ENCODE peak calls at places on chromosomes 5 and 9, in four cellular contexts. P is suprapubic skin, Q is stomach, V is sigmoid colon. S is an unnamed sample.

GRCh38 chr5:135241536-135241935 is 157.5 kb downstream of the MACROH2A1 start:
- DNase-seq in P (peak; percentile 11), Q (no peak), V (no peak), S (peak; percentile 2)

GRCh38 chr9:72977670-72978069 is 24.8 kb upstream of the ALDH1A1 start:
- DNase-seq in P (no peak), Q (no peak), V (no peak), S (no peak)

GRCh38 chr5:172114875-172115422 is 73.1 kb downstream of the STK10 start:
- DNase-seq in P (no peak), Q (peak; percentile 43), V (no peak), S (peak; percentile 27)

GRCh38 chr5:38796000-38796738 is 49.6 kb upstream of the OSMR start:
- DNase-seq in P (peak; percentile 87), Q (no peak), V (peak; percentile 92), S (peak; percentile 45)

GRCh38 chr5:96530901-96531300 is 97.9 kb upstream of the PCSK1 start:
- DNase-seq in P (no peak), Q (no peak), V (no peak), S (no peak)

GRCh38 chr5:100406640-100407039 is 128.5 kb upstream of the FAM174A start:
- DNase-seq in P (no peak), Q (no peak), V (no peak), S (no peak)

GRCh38 chr9:88870627-88871026 is 120.6 kb upstream of the S1PR3 start:
- DNase-seq in P (no peak), Q (no peak), V (no peak), S (no peak)

GRCh38 chr5:37875051-37875787 is 35.4 kb upstream of the GDNF start:
- DNase-seq in P (no peak), Q (no peak), V (no peak), S (no peak)

GRCh38 chr5:78447775-78448424 is 87.5 kb downstream of the SCAMP1 start:
- DNase-seq in P (no peak), Q (no peak), V (no peak), S (no peak)

GRCh38 chr9:4662108-4662988 is at the start of gene PLPP6:
- DNase-seq in P (peak; percentile 92), Q (peak; percentile 93), V (peak; percentile 93), S (peak; percentile 86)

GRCh38 chr9:99129091-99129490 is 24.2 kb downstream of the TGFBR1 start:
- DNase-seq in P (no peak), Q (no peak), V (no peak), S (no peak)

GRCh38 chr5:124956471-124957029 is 210.1 kb upstream of the ZNF608 start:
- DNase-seq in P (no peak), Q (no peak), V (no peak), S (no peak)

GRCh38 chr9:121686930-121687541 is 35.6 kb downstream of the DAB2IP start:
- DNase-seq in P (no peak), Q (peak; percentile 87), V (peak; percentile 91), S (peak; percentile 88)

GRCh38 chr5:132501961-132502931 is 11.7 kb upstream of the IRF1 start:
- DNase-seq in P (no peak), Q (peak; percentile 65), V (no peak), S (peak; percentile 13)

GRCh38 chr9:116572095-116572748 is 114.9 kb upstream of the TRIM32 start:
- DNase-seq in P (peak; percentile 86), Q (peak; percentile 93), V (peak; percentile 94), S (peak; percentile 94)

GRCh38 chr5:169542811-169543210 is 40.8 kb upstream of the SPDL1 start:
- DNase-seq in P (no peak), Q (no peak), V (no peak), S (no peak)

GRCh38 chr5:527646-528591 is 3.7 kb upstream of the SLC9A3 start:
- DNase-seq in P (no peak), Q (no peak), V (no peak), S (no peak)

GRCh38 chr5:62812653-62813329 is 234.2 kb downstream of the LRRC70 start:
- DNase-seq in P (no peak), Q (no peak), V (no peak), S (no peak)

GRCh38 chr5:163880307-163880706 is 374.9 kb downstream of the MAT2B start:
- DNase-seq in P (no peak), Q (no peak), V (no peak), S (no peak)

GRCh38 chr9:4365055-4365454 is 65.2 kb upstream of the GLIS3 start:
- DNase-seq in P (no peak), Q (no peak), V (no peak), S (no peak)

GRCh38 chr5:56908942-56909293 is 478 bp upstream of the SETD9 start:
- DNase-seq in P (no peak), Q (no peak), V (no peak), S (no peak)

DNA sequence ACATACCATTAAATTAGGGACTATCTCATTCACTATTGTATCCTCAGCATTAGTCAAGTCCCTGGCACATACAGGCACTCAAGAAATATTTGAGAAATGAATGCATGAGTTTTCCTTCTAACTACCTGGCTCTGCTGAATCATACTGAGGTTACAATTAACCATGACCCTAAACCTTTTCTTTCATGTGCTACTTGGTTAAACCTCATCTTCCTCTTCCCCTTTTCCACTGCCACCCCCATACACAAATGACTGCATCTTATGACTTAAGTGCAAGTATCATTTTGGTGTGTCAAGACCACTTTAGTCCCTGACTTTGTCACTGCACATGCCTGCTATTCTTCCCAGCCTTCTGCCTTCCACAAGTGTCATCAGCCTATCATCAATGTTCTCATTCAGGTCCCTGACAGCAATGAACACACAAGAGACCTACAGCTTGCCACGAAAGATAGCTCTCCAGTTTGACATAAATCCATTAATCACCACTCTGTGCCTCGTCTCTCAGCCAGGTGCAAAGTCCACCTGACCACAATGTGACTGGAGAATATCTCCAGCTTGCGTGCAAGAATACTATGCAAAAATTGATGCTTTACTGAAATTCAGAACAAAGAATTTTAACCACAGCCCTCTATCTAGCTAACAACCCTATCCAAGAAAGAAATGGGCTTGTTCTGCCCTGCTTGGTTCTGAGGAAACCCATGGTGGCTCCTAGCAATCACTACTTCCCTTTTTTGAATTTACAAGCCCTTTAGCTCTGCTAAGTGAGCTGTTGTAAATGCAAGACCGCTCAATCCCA is 74.5 kb downstream of the MAPKAP1 start:
- DNase-seq in P (no peak), Q (no peak), V (no peak), S (no peak)
- TF ChIP-seq EP300 in P (no peak), Q (no peak), V (no peak), S (no peak)

GRCh38 chr9:124257070-124257864 is 482 bp upstream of the NEK6 start:
- DNase-seq in P (no peak), Q (no peak), V (peak; percentile 62), S (no peak)
- TF ChIP-seq POLR2A in P (no peak), Q (no peak), V (no peak), S (no peak)

GRCh38 chr5:158875272-158875679 is 224.4 kb downstream of the EBF1 start:
- DNase-seq in P (no peak), Q (no peak), V (no peak), S (no peak)
- TF ChIP-seq EP300 in P (no peak), Q (no peak), V (no peak), S (no peak)

GRCh38 chr5:143635146-143635752 is 176.7 kb upstream of the HMHB1 start:
- DNase-seq in P (no peak), Q (peak; percentile 27), V (no peak), S (no peak)
- TF ChIP-seq POLR2A in P (no peak), Q (no peak), V (no peak), S (no peak)

GRCh38 chr9:77432053-77432452 is 216.1 kb downstream of the GNA14 start:
- DNase-seq in P (no peak), Q (no peak), V (no peak), S (no peak)

GRCh38 chr9:77433675-77434445 is 214.3 kb downstream of the GNA14 start:
- DNase-seq in P (no peak), Q (peak; percentile 61), V (peak; percentile 84), S (peak; percentile 76)

GRCh38 chr9:77427256-77427927 is 220.7 kb downstream of the GNA14 start:
- DNase-seq in P (no peak), Q (no peak), V (no peak), S (no peak)

GRCh38 chr9:77426712-77427111 is 221.4 kb downstream of the GNA14 start:
- DNase-seq in P (no peak), Q (no peak), V (no peak), S (no peak)

DNA sequence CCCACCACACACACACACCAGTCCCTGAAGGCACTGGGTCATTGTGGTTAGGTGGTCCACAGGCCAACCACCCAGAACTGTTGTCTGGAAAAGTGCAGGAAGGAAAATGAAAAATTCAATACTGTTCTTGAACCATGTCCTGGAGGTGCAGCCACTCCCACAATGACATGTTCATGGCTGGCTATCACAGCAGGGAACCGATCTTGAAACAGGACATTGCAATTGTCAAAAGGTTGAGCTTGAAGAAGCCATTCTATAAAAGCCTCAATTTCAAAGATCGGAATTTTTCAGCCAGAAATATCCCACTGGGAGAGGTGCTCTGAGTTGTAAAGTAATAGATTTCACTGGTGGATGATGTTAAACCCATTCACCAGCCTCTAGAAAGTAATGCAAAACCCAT is 218.2 kb downstream of the GNA14 start:
- DNase-seq in P (no peak), Q (no peak), V (no peak), S (no peak)
- TF ChIP-seq EP300 in P (no peak), Q (no peak), V (no peak), S (no peak)

S was measured in ovary.